ENCODE peak calls at places on chromosomes 3 and 15, in eight cellular contexts. E is IMR-90, Z is SK-N-SH, S is HCT116, F is GM12878, P is H1, U is HepG2, C is K562. B is an unnamed sample.

GRCh38 chr3:45984331-45985312 is 11.0 kb downstream of the FYCO1 start:
- DNase-seq in E (peak; percentile 76), Z (no peak), S (no peak), F (no peak), P (no peak), U (no peak), C (no peak), B (no peak)

GRCh38 chr3:106139834-106140233 is 271.0 kb upstream of the CBLB start:
- DNase-seq in E (no peak), Z (no peak), S (no peak), F (no peak), P (no peak), U (no peak), C (no peak), B (no peak)

GRCh38 chr3:46270474-46270873 is 28.2 kb downstream of the CCR3 start:
- DNase-seq in E (no peak), Z (no peak), S (no peak), F (no peak), P (no peak), U (no peak), C (no peak), B (no peak)

GRCh38 chr3:193850084-193850619 is 257.1 kb downstream of the OPA1 start:
- DNase-seq in E (no peak), Z (no peak), S (no peak), F (no peak), P (no peak), U (no peak), C (no peak), B (no peak)

GRCh38 chr15:31468911-31469800 is 142.5 kb downstream of the KLF13 start:
- DNase-seq in E (no peak), Z (no peak), S (no peak), F (no peak), P (no peak), U (no peak), C (no peak), B (no peak)

GRCh38 chr3:62888778-62889177 is 13.6 kb upstream of the CADPS start:
- DNase-seq in E (no peak), Z (no peak), S (no peak), F (no peak), P (no peak), U (no peak), C (no peak), B (no peak)

GRCh38 chr3:165523801-165524200 is 313.4 kb downstream of the BCHE start:
- DNase-seq in E (peak; percentile 52), Z (no peak), S (no peak), F (no peak), P (no peak), U (no peak), C (no peak), B (no peak)

GRCh38 chr3:24867783-24868182 is 373.1 kb upstream of the THRB start:
- DNase-seq in E (no peak), Z (no peak), S (no peak), F (no peak), P (no peak), U (no peak), C (no peak), B (no peak)

GRCh38 chr15:99476413-99477222 is 89.2 kb upstream of the MEF2A start:
- DNase-seq in E (peak; percentile 100), Z (peak; percentile 78), S (no peak), F (no peak), P (no peak), U (peak; percentile 73), C (no peak), B (peak; percentile 87)

GRCh38 chr3:182117583-182117982 is 405.9 kb downstream of the SOX2 start:
- DNase-seq in E (no peak), Z (peak; percentile 2), S (no peak), F (no peak), P (no peak), U (no peak), C (no peak), B (no peak)

GRCh38 chr3:177126015-177126773 is 71.1 kb downstream of the TBL1XR1 start:
- DNase-seq in E (peak; percentile 90), Z (no peak), S (no peak), F (no peak), P (no peak), U (no peak), C (no peak), B (no peak)

GRCh38 chr3:29353807-29354206 is 72.9 kb downstream of the RBMS3 start:
- DNase-seq in E (no peak), Z (no peak), S (no peak), F (no peak), P (no peak), U (no peak), C (no peak), B (no peak)

GRCh38 chr15:36644156-36644896 is 64.9 kb downstream of the CDIN1 start:
- DNase-seq in E (no peak), Z (no peak), S (no peak), F (no peak), P (no peak), U (no peak), C (no peak), B (no peak)

GRCh38 chr3:189389346-189389745 is 217.6 kb downstream of the TPRG1 start:
- DNase-seq in E (no peak), Z (no peak), S (no peak), F (no peak), P (no peak), U (no peak), C (no peak), B (no peak)

GRCh38 chr15:73009306-73010091 is 42.8 kb upstream of the NEO1 start:
- DNase-seq in E (no peak), Z (no peak), S (no peak), F (no peak), P (no peak), U (no peak), C (no peak), B (no peak)

GRCh38 chr3:190131329-190131728 is 10.6 kb upstream of the P3H2 start:
- DNase-seq in E (peak; percentile 88), Z (no peak), S (peak; percentile 24), F (no peak), P (no peak), U (no peak), C (no peak), B (no peak)

GRCh38 chr3:150760431-150761200 is 2.4 kb downstream of the SIAH2 start:
- DNase-seq in E (no peak), Z (no peak), S (no peak), F (peak; percentile 45), P (no peak), U (no peak), C (no peak), B (no peak)

GRCh38 chr3:185914911-185915629 is 22.7 kb downstream of the TRA2B start:
- DNase-seq in E (no peak), Z (no peak), S (no peak), F (no peak), P (no peak), U (no peak), C (no peak), B (no peak)

DNA sequence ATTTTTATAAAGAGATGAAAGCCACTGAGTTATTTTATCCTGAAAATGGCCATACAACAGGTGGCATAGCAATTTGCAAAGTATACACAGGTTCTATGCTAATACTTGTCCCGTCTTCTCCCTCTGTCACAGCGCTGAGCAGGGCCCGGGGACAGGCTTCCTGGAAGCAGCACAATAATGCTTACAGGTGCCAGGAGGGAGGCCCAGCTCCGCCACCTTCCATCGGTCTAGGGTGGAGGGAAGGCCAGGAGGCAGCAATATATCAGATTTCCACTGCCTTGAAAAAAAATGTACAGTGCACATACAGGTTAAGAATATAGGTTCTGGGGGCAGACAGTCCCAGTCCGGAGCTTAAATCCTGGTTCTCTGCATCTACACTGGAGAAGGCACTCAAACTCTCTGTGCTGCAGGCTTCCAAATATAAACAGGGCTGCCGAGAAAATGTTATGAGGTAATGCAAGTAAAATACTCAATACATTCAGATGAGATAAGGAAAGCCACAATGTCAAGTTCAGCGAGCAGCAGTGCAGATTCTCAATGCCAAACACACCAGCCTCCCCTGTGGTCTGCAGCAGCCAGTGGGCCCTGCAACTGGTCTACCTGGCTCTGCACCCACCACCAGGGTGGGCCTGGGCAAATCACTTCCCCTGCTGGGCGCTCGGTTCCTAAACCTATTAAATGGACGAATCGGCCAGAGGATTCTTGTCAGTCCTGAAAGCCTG is 189.6 kb downstream of the XXYLT1 start:
- DNase-seq in E (peak; percentile 78), Z (no peak), S (no peak), F (no peak), P (no peak), U (no peak), C (no peak), B (no peak)
- TF ChIP-seq RAD21 in E (no peak), Z (no peak), S (no peak), F (no peak), P (no peak), U (no peak), C (no peak), B (no peak)

GRCh38 chr3:170589113-170589512 is 3.2 kb upstream of the SLC7A14 start:
- DNase-seq in E (no peak), Z (no peak), S (no peak), F (no peak), P (no peak), U (no peak), C (no peak), B (no peak)
- TF ChIP-seq RAD21 in E (no peak), Z (no peak), S (no peak), F (no peak), P (no peak), U (no peak), C (no peak), B (no peak)

DNA sequence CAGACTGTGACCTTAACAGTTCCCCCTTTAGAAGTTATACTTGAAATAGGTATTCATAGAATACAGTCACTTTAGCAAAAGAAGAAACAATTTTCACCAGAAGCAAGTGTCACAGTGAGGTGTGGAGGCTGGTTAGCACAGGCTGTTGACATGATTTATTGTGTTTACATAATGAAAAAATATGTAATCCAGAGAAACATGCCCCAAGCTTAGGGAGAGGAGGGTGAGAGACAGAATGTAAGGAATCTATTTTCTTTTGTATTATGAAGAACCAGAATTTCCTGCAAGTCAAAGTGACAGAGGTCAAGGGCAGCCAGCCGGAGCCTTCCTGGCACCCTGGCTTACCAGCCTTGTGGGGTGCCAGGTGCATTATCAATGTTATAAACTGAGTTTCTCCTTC is 4.0 kb downstream of the IL12A start:
- DNase-seq in E (no peak), Z (no peak), S (no peak), F (no peak), P (no peak), U (no peak), C (no peak), B (no peak)
- TF ChIP-seq RAD21 in E (no peak), Z (no peak), S (no peak), F (no peak), P (no peak), U (no peak), C (no peak), B (no peak)

DNA sequence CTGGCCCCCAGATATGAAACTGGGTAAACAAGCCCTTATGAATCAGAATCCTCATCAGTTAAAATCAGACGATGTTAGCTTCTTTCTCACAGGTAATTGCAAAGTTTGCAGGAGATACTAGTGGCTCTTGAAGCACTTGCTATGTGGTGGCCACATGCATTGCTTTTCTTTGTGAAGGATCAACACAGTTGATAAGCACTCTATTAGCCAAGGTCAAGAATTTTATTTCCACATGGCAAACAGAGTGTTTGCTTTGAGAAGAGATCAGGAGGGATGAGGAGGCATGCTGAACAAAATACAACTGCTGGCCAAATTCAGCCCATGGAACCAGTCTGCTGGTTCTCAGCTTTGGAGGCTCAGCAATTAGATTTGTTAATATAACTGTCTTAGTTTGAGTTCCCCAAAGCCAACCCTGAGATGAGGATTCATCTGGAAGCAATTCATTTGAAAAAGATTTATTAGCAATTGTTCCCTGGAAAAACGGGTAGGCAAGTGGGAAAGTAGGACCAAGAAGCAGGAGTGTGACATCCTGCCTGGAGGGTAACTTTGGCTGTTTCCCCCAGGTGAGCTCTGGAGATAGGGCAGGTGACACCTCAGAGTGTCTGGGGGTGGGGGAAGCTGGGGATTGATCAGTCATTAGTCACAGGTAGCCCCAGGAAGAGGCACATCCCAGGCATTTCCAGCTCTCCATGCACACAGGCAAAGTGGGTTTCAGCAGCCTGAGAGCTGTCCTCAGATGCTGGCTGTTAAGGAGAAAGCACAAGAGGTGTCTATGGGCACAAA is 180.3 kb downstream of the ABHD5 start:
- DNase-seq in E (no peak), Z (no peak), S (no peak), F (no peak), P (no peak), U (no peak), C (no peak), B (peak; percentile 61)
- TF ChIP-seq RAD21 in E (no peak), Z (no peak), S (no peak), F (no peak), P (no peak), U (no peak), C (no peak), B (no peak)